ENCODE peak calls at places on chromosomes 7 and 10, in eight cellular contexts. One of them, this sample, is unnamed.

GRCh38 chr10:79487296-79488194 is 24.8 kb upstream of the EIF5AL1 start:
- DNase-seq in brain microvascular endothelial cell: peak; percentile 40
- DNase-seq in right atrium auricular region: peak; percentile 68
- DNase-seq in IMR-90: peak; percentile 66
- DNase-seq in astrocyte of the spinal cord: peak; percentile 61
- DNase-seq in neural progenitor cell: peak; percentile 90
- DNase-seq in endodermal cell: peak; percentile 96
- DNase-seq in mammary epithelial cell: peak; percentile 23
- DNase-seq in this sample: peak; percentile 78

GRCh38 chr10:123993534-123994416 is 99.6 kb downstream of the CHST15 start:
- DNase-seq in astrocyte of the spinal cord: no peak
- DNase-seq in mammary epithelial cell: no peak
- DNase-seq in endodermal cell: no peak
- DNase-seq in IMR-90: no peak
- DNase-seq in neural progenitor cell: no peak
- DNase-seq in right atrium auricular region: no peak
- DNase-seq in brain microvascular endothelial cell: no peak
- DNase-seq in this sample: no peak

GRCh38 chr10:83991986-83992753 is 147.1 kb upstream of the GHITM start:
- DNase-seq in neural progenitor cell: peak; percentile 78
- DNase-seq in IMR-90: no peak
- DNase-seq in right atrium auricular region: no peak
- DNase-seq in mammary epithelial cell: peak; percentile 20
- DNase-seq in astrocyte of the spinal cord: no peak
- DNase-seq in brain microvascular endothelial cell: no peak
- DNase-seq in endodermal cell: peak; percentile 91
- DNase-seq in this sample: peak; percentile 4

GRCh38 chr7:123319911-123320310 is 120.1 kb upstream of the SLC13A1 start:
- DNase-seq in IMR-90: no peak
- DNase-seq in astrocyte of the spinal cord: no peak
- DNase-seq in neural progenitor cell: no peak
- DNase-seq in endodermal cell: no peak
- DNase-seq in brain microvascular endothelial cell: no peak
- DNase-seq in mammary epithelial cell: no peak
- DNase-seq in right atrium auricular region: no peak
- DNase-seq in this sample: no peak

GRCh38 chr10:60878224-60878623 is 65.8 kb downstream of the RHOBTB1 start:
- DNase-seq in IMR-90: no peak
- DNase-seq in astrocyte of the spinal cord: no peak
- DNase-seq in neural progenitor cell: no peak
- DNase-seq in mammary epithelial cell: peak; percentile 12
- DNase-seq in brain microvascular endothelial cell: no peak
- DNase-seq in endodermal cell: no peak
- DNase-seq in right atrium auricular region: no peak
- DNase-seq in this sample: no peak

GRCh38 chr10:118712930-118713634 is 41.7 kb downstream of the CACUL1 start:
- DNase-seq in mammary epithelial cell: no peak
- DNase-seq in brain microvascular endothelial cell: no peak
- DNase-seq in neural progenitor cell: peak; percentile 49
- DNase-seq in endodermal cell: peak; percentile 84
- DNase-seq in IMR-90: no peak
- DNase-seq in astrocyte of the spinal cord: no peak
- DNase-seq in right atrium auricular region: no peak
- DNase-seq in this sample: no peak

GRCh38 chr7:42071372-42072261 is 165.4 kb downstream of the GLI3 start:
- DNase-seq in endodermal cell: no peak
- DNase-seq in right atrium auricular region: no peak
- DNase-seq in neural progenitor cell: peak; percentile 52
- DNase-seq in brain microvascular endothelial cell: no peak
- DNase-seq in mammary epithelial cell: peak; percentile 72
- DNase-seq in astrocyte of the spinal cord: peak; percentile 53
- DNase-seq in IMR-90: peak; percentile 31
- DNase-seq in this sample: peak; percentile 66

GRCh38 chr7:158321936-158322615 is 265.5 kb downstream of the PTPRN2 start:
- DNase-seq in brain microvascular endothelial cell: no peak
- DNase-seq in right atrium auricular region: peak; percentile 23
- DNase-seq in mammary epithelial cell: no peak
- DNase-seq in endodermal cell: peak; percentile 55
- DNase-seq in IMR-90: no peak
- DNase-seq in neural progenitor cell: no peak
- DNase-seq in astrocyte of the spinal cord: no peak
- DNase-seq in this sample: no peak

GRCh38 chr10:36675458-36675880 is 449.9 kb upstream of the ANKRD30A start:
- DNase-seq in brain microvascular endothelial cell: peak; percentile 83
- DNase-seq in mammary epithelial cell: peak; percentile 37
- DNase-seq in endodermal cell: no peak
- DNase-seq in right atrium auricular region: no peak
- DNase-seq in IMR-90: peak; percentile 90
- DNase-seq in astrocyte of the spinal cord: peak; percentile 84
- DNase-seq in neural progenitor cell: no peak
- DNase-seq in this sample: peak; percentile 79

GRCh38 chr10:61332506-61332905 is 120.7 kb downstream of the TMEM26 start:
- DNase-seq in right atrium auricular region: no peak
- DNase-seq in astrocyte of the spinal cord: no peak
- DNase-seq in brain microvascular endothelial cell: no peak
- DNase-seq in mammary epithelial cell: no peak
- DNase-seq in neural progenitor cell: no peak
- DNase-seq in endodermal cell: no peak
- DNase-seq in IMR-90: no peak
- DNase-seq in this sample: no peak

GRCh38 chr7:96319444-96319843 is 2.5 kb downstream of the SLC25A13 start:
- DNase-seq in brain microvascular endothelial cell: no peak
- DNase-seq in neural progenitor cell: no peak
- DNase-seq in right atrium auricular region: no peak
- DNase-seq in astrocyte of the spinal cord: no peak
- DNase-seq in mammary epithelial cell: no peak
- DNase-seq in endodermal cell: no peak
- DNase-seq in IMR-90: no peak
- DNase-seq in this sample: no peak

GRCh38 chr10:71209324-71210030 is 2.9 kb upstream of the UNC5B start:
- DNase-seq in astrocyte of the spinal cord: no peak
- DNase-seq in IMR-90: no peak
- DNase-seq in endodermal cell: peak; percentile 51
- DNase-seq in right atrium auricular region: no peak
- DNase-seq in neural progenitor cell: no peak
- DNase-seq in brain microvascular endothelial cell: no peak
- DNase-seq in mammary epithelial cell: no peak
- DNase-seq in this sample: no peak

DNA sequence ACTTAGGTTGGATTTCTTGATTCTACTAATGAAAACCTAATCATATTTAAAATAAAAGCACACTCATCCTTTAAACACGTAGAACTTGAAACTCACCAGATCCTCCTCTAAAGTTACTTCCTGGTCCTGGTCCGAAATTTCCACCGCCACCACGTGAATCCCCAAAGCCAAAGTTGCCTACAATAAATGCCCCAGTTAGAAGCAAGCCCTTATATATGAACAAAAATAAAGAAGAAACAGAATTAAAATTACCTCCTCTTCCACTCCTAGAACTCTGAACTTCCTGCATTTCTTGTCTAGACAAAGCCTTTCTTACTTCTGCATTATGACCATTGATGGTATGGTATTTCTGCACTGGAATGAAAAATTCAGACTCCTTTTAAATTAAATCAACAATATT is 4.2 kb downstream of the HNRNPA2B1 start:
- DNase-seq in endodermal cell: no peak
- DNase-seq in neural progenitor cell: no peak
- DNase-seq in mammary epithelial cell: no peak
- DNase-seq in IMR-90: no peak
- DNase-seq in right atrium auricular region: no peak
- DNase-seq in brain microvascular endothelial cell: no peak
- DNase-seq in astrocyte of the spinal cord: no peak
- DNase-seq in this sample: no peak
- H3K4me3 ChIP-seq in endodermal cell: peak overlapping the region; percentile 94
- H3K4me3 ChIP-seq in neural progenitor cell: peak overlapping the region; percentile 91
- H3K4me3 ChIP-seq in mammary epithelial cell: peak overlapping the region; percentile 93
- H3K4me3 ChIP-seq in IMR-90: no peak overlapping the region
- H3K4me3 ChIP-seq in right atrium auricular region: no peak overlapping the region
- H3K4me3 ChIP-seq in brain microvascular endothelial cell: no peak overlapping the region
- H3K4me3 ChIP-seq in astrocyte of the spinal cord: no peak overlapping the region
- H3K4me3 ChIP-seq in this sample: no peak overlapping the region

GRCh38 chr7:114663502-114663901 is 248.9 kb downstream of the FOXP2 start:
- DNase-seq in brain microvascular endothelial cell: peak; percentile 64
- DNase-seq in mammary epithelial cell: peak; percentile 3
- DNase-seq in IMR-90: peak; percentile 34
- DNase-seq in astrocyte of the spinal cord: peak; percentile 59
- DNase-seq in right atrium auricular region: no peak
- DNase-seq in endodermal cell: no peak
- DNase-seq in neural progenitor cell: peak; percentile 34
- DNase-seq in this sample: no peak
- TF ChIP-seq CTCF in brain microvascular endothelial cell: peak; percentile 52
- TF ChIP-seq CTCF in mammary epithelial cell: peak; percentile 37
- TF ChIP-seq CTCF in IMR-90: peak; percentile 37
- TF ChIP-seq CTCF in astrocyte of the spinal cord: peak; percentile 47
- TF ChIP-seq CTCF in right atrium auricular region: no peak
- TF ChIP-seq CTCF in endodermal cell: peak; percentile 75
- TF ChIP-seq CTCF in neural progenitor cell: peak; percentile 59
- TF ChIP-seq CTCF in this sample: peak; percentile 6

DNA sequence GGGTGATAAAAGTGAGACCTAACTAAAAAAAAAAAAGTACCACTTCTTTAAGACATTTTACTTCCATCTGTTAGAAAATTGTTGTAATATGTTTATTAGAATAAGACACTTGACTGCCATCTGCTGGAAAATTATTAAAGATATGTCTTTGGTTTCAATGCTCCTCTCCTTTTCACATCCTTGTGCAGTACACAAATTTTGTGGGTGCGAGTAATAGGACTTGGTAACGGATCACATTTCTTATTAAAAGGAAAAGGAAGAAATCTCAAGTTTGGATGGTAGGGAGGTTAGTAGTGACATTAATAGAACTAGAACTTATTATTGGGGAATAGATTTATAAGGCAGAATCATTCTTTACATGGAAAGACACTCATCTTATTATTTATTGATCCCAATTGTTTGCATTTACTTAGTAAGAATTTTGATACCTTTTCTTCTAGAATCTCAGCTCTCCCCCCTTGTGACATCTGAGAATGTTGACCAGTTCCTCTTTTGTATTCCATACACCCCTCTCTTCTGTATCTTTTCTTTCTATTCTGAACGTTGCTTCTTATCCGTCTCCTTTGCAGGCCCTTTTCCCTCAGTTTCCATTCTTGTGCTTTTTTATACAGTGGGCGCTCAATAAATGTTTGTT is 43.0 kb upstream of the RPA3 start:
- DNase-seq in brain microvascular endothelial cell: no peak
- DNase-seq in mammary epithelial cell: peak; percentile 50
- DNase-seq in endodermal cell: no peak
- DNase-seq in IMR-90: peak; percentile 66
- DNase-seq in astrocyte of the spinal cord: peak; percentile 78
- DNase-seq in right atrium auricular region: no peak
- DNase-seq in neural progenitor cell: no peak
- DNase-seq in this sample: peak; percentile 74
- H3K4me3 ChIP-seq in brain microvascular endothelial cell: peak overlapping the region; percentile 50
- H3K4me3 ChIP-seq in mammary epithelial cell: peak overlapping the region; percentile 56
- H3K4me3 ChIP-seq in endodermal cell: no peak overlapping the region
- H3K4me3 ChIP-seq in IMR-90: no peak overlapping the region
- H3K4me3 ChIP-seq in astrocyte of the spinal cord: peak overlapping the region; percentile 39
- H3K4me3 ChIP-seq in right atrium auricular region: no peak overlapping the region
- H3K4me3 ChIP-seq in neural progenitor cell: no peak overlapping the region
- H3K4me3 ChIP-seq in this sample: peak overlapping the region; percentile 47

DNA sequence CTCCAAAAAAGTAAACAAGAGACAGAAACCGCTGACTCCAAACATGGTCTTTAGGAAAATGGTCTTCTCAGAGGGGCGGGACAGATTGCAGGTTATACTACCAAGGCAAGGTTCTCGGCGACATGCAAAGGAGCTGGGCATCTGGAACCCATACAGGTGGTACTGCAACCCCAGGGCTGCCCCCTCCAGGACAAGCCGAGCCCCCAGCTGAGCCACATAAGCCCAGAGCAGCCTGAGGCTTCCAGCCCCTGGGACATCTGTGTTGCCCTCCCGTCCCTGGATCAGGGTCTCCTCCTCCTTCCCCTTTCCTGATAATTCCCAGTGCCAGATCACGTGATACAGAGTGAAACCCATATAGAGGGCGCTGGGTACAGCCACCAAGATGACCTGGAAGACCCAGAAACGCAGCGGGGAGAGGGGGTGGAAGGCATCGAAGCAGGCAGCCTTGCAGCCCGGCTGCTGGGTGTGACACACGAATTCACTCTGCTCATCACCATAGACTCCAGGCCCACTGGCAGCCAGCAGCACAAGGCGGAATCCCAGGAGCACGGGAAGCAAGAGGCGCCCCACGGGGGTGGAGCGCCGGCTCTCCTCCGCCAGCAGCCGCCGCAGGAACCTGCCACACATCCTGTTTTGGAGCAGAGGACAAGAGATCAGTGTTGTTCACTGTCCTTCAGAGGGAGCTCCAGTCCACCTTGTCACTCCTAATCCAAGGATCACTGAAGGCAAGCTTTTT is at the start of gene GJC3:
- DNase-seq in mammary epithelial cell: peak; percentile 59
- DNase-seq in endodermal cell: peak; percentile 91
- DNase-seq in brain microvascular endothelial cell: peak; percentile 34
- DNase-seq in right atrium auricular region: peak; percentile 63
- DNase-seq in IMR-90: peak; percentile 52
- DNase-seq in neural progenitor cell: peak; percentile 71
- DNase-seq in astrocyte of the spinal cord: peak; percentile 33
- DNase-seq in this sample: peak; percentile 65
- TF ChIP-seq CTCF in mammary epithelial cell: peak; percentile 65
- TF ChIP-seq CTCF in endodermal cell: peak; percentile 72
- TF ChIP-seq CTCF in brain microvascular endothelial cell: peak; percentile 56
- TF ChIP-seq CTCF in right atrium auricular region: no peak
- TF ChIP-seq CTCF in IMR-90: peak; percentile 38
- TF ChIP-seq CTCF in neural progenitor cell: peak; percentile 46
- TF ChIP-seq CTCF in astrocyte of the spinal cord: peak; percentile 36
- TF ChIP-seq CTCF in this sample: no peak

This sample was measured in cardiac fibroblast.